ENCODE peak calls at places on chromosomes 12 and 14, in four cellular contexts. L is AG09319, D is GM12865, Z is glomerular endothelial cell. N is an unnamed sample.

GRCh38 chr14:86334355-86334754 is 804.4 kb downstream of the FLRT2 start:
- DNase-seq in L (no peak), D (no peak), Z (no peak), N (no peak)

GRCh38 chr14:49975286-49975685 is 82.4 kb downstream of the ARF6 start:
- DNase-seq in L (peak), D (no peak), Z (no peak), N (no peak)

GRCh38 chr12:113425960-113426453 is 3.8 kb downstream of the SDSL start:
- DNase-seq in L (no peak), D (peak), Z (no peak), N (no peak)

GRCh38 chr14:54356172-54356571 is 40.6 kb upstream of the CDKN3 start:
- DNase-seq in L (no peak), D (no peak), Z (no peak), N (no peak)

GRCh38 chr12:14239350-14239934 is 126.0 kb upstream of the ATF7IP start:
- DNase-seq in L (no peak), D (peak), Z (no peak), N (peak)

GRCh38 chr14:61470261-61470953 is 149.0 kb downstream of the PRKCH start:
- DNase-seq in L (peak), D (no peak), Z (no peak), N (peak)

GRCh38 chr12:49580572-49581535 is 12.9 kb upstream of the MCRS1 start:
- DNase-seq in L (peak), D (peak), Z (no peak), N (peak)

GRCh38 chr12:52518574-52519469 is 1.4 kb downstream of the KRT5 start:
- DNase-seq in L (no peak), D (no peak), Z (no peak), N (no peak)

GRCh38 chr12:14057895-14058294 is 76.5 kb upstream of the GRIN2B start:
- DNase-seq in L (no peak), D (no peak), Z (no peak), N (no peak)

GRCh38 chr14:87522575-87522974 is 470.4 kb downstream of the GALC start:
- DNase-seq in L (no peak), D (no peak), Z (no peak), N (no peak)

GRCh38 chr14:87797001-87797400 is 196.0 kb downstream of the GALC start:
- DNase-seq in L (no peak), D (no peak), Z (no peak), N (no peak)

GRCh38 chr12:30989754-30990153 is 63.2 kb downstream of the TSPAN11 start:
- DNase-seq in L (no peak), D (peak), Z (no peak), N (peak)

GRCh38 chr12:68119724-68120211 is 39.8 kb downstream of the IFNG start:
- DNase-seq in L (no peak), D (peak), Z (no peak), N (no peak)